ENCODE peak calls at places on chromosome 16, in ten cellular contexts. I is lower lobe of right lung; K is suprapubic skin; S is coronary artery; F is cardiac muscle cell; X is MM.1S; Z is CD4-positive, alpha-beta T cell; G is neural progenitor cell; Y is GM23338; W is hepatocyte. H is an unnamed sample.

GRCh38 chr16:72743011-72743761 is 304.7 kb downstream of the ZFHX3 start:
- DNase-seq in I (no peak), K (no peak), S (no peak), F (no peak), X (peak), Z (no peak), G (no peak), Y (no peak), W (no peak), H (no peak)

GRCh38 chr16:89052824-89053724 is 40.6 kb upstream of the ACSF3 start:
- DNase-seq in I (no peak), K (no peak), S (no peak), F (no peak), X (no peak), Z (no peak), G (no peak), Y (no peak), W (no peak), H (no peak)

GRCh38 chr16:25713785-25714570 is 22.2 kb downstream of the HS3ST4 start:
- DNase-seq in I (no peak), K (no peak), S (no peak), F (no peak), X (no peak), Z (no peak), G (no peak), Y (no peak), W (peak), H (no peak)

GRCh38 chr16:23909792-23910418 is 74.1 kb downstream of the PRKCB start:
- DNase-seq in I (no peak), K (no peak), S (no peak), F (no peak), X (no peak), Z (no peak), G (no peak), Y (no peak), W (no peak), H (no peak)

GRCh38 chr16:54699656-54700055 is 231.0 kb upstream of the IRX5 start:
- DNase-seq in I (no peak), K (no peak), S (no peak), F (no peak), X (no peak), Z (no peak), G (no peak), Y (no peak), W (no peak), H (no peak)

GRCh38 chr16:51952500-51952899 is 594.4 kb downstream of the TOX3 start:
- DNase-seq in I (no peak), K (no peak), S (no peak), F (no peak), X (no peak), Z (no peak), G (no peak), Y (no peak), W (no peak), H (no peak)

GRCh38 chr16:72042157-72042660 is 12.1 kb upstream of the HP start:
- DNase-seq in I (no peak), K (no peak), S (no peak), F (peak), X (no peak), Z (no peak), G (no peak), Y (no peak), W (no peak), H (no peak)

GRCh38 chr16:69131167-69131748 is 1.1 kb downstream of the CHTF8 start:
- DNase-seq in I (no peak), K (peak), S (no peak), F (peak), X (no peak), Z (no peak), G (peak), Y (peak), W (peak), H (no peak)

GRCh38 chr16:21184834-21185233 is 26.4 kb downstream of the LDAF1 start:
- DNase-seq in I (no peak), K (no peak), S (no peak), F (no peak), X (no peak), Z (no peak), G (no peak), Y (no peak), W (no peak), H (no peak)

GRCh38 chr16:71883193-71883848 is 661 bp downstream of the ZNF821 start:
- DNase-seq in I (peak), K (no peak), S (no peak), F (peak), X (peak), Z (peak), G (no peak), Y (peak), W (peak), H (no peak)

GRCh38 chr16:68486671-68487495 is 38.6 kb upstream of the SMPD3 start:
- DNase-seq in I (no peak), K (no peak), S (no peak), F (no peak), X (peak), Z (no peak), G (peak), Y (no peak), W (peak), H (no peak)

GRCh38 chr16:17063156-17063555 is 407.6 kb downstream of the XYLT1 start:
- DNase-seq in I (no peak), K (no peak), S (no peak), F (no peak), X (no peak), Z (no peak), G (no peak), Y (no peak), W (no peak), H (peak)

GRCh38 chr16:56812884-56813283 is 52.1 kb upstream of the SLC12A3 start:
- DNase-seq in I (no peak), K (no peak), S (no peak), F (no peak), X (no peak), Z (no peak), G (no peak), Y (no peak), W (no peak), H (no peak)

GRCh38 chr16:4664538-4665418 is 28.6 kb upstream of the NUDT16L1 start:
- DNase-seq in I (peak), K (no peak), S (no peak), F (no peak), X (peak), Z (peak), G (no peak), Y (no peak), W (no peak), H (no peak)

GRCh38 chr16:6682142-6682811 is 650.4 kb upstream of the RBFOX1 start:
- DNase-seq in I (peak), K (no peak), S (no peak), F (peak), X (peak), Z (no peak), G (peak), Y (peak), W (peak), H (no peak)

GRCh38 chr16:19431636-19432340 is 14.1 kb downstream of the TMC5 start:
- DNase-seq in I (no peak), K (no peak), S (no peak), F (no peak), X (no peak), Z (no peak), G (no peak), Y (no peak), W (peak), H (no peak)

GRCh38 chr16:20409398-20410152 is at the start of gene ACSM5:
- DNase-seq in I (no peak), K (no peak), S (no peak), F (peak), X (no peak), Z (no peak), G (no peak), Y (peak), W (peak), H (no peak)

GRCh38 chr16:26198221-26198620 is 506.5 kb downstream of the HS3ST4 start:
- DNase-seq in I (no peak), K (no peak), S (no peak), F (no peak), X (no peak), Z (no peak), G (no peak), Y (no peak), W (no peak), H (no peak)

GRCh38 chr16:88768041-88768876 is 16.8 kb downstream of the PIEZO1 start:
- DNase-seq in I (peak), K (no peak), S (no peak), F (peak), X (no peak), Z (no peak), G (peak), Y (no peak), W (peak), H (no peak)

GRCh38 chr16:69329369-69330285 is 761 bp downstream of the PDF start:
- DNase-seq in I (no peak), K (no peak), S (no peak), F (no peak), X (peak), Z (peak), G (peak), Y (peak), W (peak), H (no peak)

GRCh38 chr16:77298638-77299360 is 99.6 kb downstream of the SYCE1L start:
- DNase-seq in I (no peak), K (no peak), S (no peak), F (no peak), X (no peak), Z (no peak), G (no peak), Y (no peak), W (peak), H (no peak)

GRCh38 chr16:49620868-49621239 is 235.1 kb downstream of the ZNF423 start:
- DNase-seq in I (no peak), K (peak), S (peak), F (no peak), X (no peak), Z (no peak), G (no peak), Y (no peak), W (peak), H (no peak)

GRCh38 chr16:27718136-27718766 is 168.3 kb downstream of the KATNIP start:
- DNase-seq in I (no peak), K (no peak), S (no peak), F (no peak), X (no peak), Z (no peak), G (no peak), Y (no peak), W (no peak), H (no peak)

GRCh38 chr16:67445441-67445912 is 14.6 kb downstream of the HSD11B2 start:
- DNase-seq in I (no peak), K (no peak), S (no peak), F (no peak), X (no peak), Z (no peak), G (no peak), Y (no peak), W (no peak), H (no peak)

GRCh38 chr16:3938843-3939624 is 58.5 kb upstream of the CREBBP start:
- DNase-seq in I (peak), K (peak), S (no peak), F (peak), X (peak), Z (peak), G (peak), Y (peak), W (peak), H (no peak)

GRCh38 chr16:48299471-48299870 is 52.1 kb upstream of the ABCC11 start:
- DNase-seq in I (no peak), K (no peak), S (no peak), F (no peak), X (no peak), Z (no peak), G (no peak), Y (no peak), W (no peak), H (no peak)

GRCh38 chr16:19130852-19131808 is 17.4 kb downstream of the ITPRIPL2 start:
- DNase-seq in I (peak), K (no peak), S (no peak), F (no peak), X (no peak), Z (no peak), G (no peak), Y (peak), W (peak), H (no peak)

GRCh38 chr16:19711643-19712042 is 6.4 kb downstream of the KNOP1 start:
- DNase-seq in I (no peak), K (no peak), S (no peak), F (no peak), X (no peak), Z (no peak), G (no peak), Y (no peak), W (no peak), H (no peak)

GRCh38 chr16:51951668-51952298 is 595.2 kb downstream of the TOX3 start:
- DNase-seq in I (no peak), K (no peak), S (no peak), F (peak), X (no peak), Z (no peak), G (peak), Y (peak), W (no peak), H (no peak)

GRCh38 chr16:77579283-77579985 is 142.9 kb upstream of the NUDT7 start:
- DNase-seq in I (no peak), K (no peak), S (no peak), F (no peak), X (no peak), Z (no peak), G (no peak), Y (no peak), W (peak), H (no peak)

GRCh38 chr16:19704321-19705130 is 13.5 kb downstream of the KNOP1 start:
- DNase-seq in I (no peak), K (no peak), S (no peak), F (no peak), X (no peak), Z (no peak), G (no peak), Y (no peak), W (peak), H (no peak)

DNA sequence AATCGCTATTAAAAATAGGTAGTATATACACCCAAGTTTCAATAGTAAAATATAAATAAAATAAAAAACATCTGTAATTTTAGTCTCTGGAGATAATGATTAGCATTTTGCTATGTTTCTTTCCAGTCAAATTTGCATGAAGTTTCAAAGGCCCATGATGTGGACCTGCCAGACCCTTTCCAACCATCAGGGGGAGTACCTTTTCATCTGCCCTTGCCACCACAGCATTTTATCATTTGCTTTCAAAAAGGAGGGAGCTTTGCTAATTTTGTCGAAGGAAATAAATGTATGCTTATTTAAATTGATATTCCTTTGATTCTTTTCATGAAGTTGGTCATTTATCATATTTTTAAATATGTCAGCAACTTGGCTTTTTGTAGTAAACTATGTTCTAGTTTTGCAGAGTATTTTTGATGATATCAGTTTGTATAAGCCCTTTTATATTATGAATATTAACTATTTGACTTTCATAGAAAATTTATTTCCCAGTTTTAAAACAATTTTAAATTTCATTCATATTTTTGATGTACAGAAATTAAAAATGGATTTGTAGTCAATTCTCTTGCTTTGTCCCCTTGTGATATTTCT is 115.2 kb upstream of the NETO2 start:
- DNase-seq in I (no peak), K (no peak), S (no peak), F (peak), X (peak), Z (no peak), G (peak), Y (peak), W (no peak), H (no peak)
- TF ChIP-seq CTCF in I (peak), K (no peak), S (no peak), F (peak), X (peak), Z (peak), G (peak), Y (peak), W (peak), H (no peak)

DNA sequence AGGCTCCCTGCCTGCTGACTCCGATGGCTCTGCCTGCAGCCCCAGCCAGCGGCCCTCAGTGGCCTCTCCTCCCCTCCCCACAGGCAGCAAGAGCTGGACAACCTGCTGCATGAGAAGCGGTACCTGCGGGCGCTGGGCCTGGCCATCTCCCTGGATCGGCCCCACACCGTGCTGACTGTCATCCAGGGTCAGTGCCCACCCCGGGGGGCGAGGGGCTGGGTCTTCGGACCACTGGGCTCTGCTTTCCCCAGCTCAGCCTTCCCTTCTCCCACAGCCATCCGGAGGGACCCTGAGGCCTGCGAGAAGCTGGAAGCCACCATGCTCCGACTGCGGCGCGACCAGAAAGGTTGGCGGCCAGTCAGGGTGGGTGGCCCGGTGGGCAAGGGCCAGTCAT is 3.4 kb downstream of the NOXO1 start:
- DNase-seq in I (peak), K (no peak), S (no peak), F (no peak), X (no peak), Z (no peak), G (no peak), Y (no peak), W (no peak), H (no peak)
- H3K27ac ChIP-seq in I (no peak), K (no peak), S (no peak), F (no peak), X (no peak), Z (no peak), G (no peak), Y (no peak), W (no peak), H (no peak)

DNA sequence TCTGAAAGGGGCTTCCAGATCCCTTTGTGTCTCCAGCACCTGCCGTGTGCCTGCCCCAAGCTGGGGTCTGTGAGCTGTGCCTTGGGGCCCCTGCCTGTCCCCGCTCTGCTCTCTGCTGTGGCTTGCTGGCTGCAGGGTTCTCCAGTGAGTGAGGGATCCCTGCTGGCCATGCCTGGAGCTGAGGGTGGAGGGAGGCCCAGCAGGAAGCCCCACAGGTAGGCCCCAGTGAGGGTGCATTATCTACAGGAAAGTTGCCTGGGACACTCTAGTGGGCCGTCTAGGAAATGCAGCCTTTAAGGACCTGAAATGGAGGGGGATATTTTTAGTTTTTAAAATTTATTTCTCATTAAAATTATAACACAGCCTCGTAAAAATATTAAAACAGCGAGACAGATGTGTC is 50.9 kb downstream of the JPH3 start:
- DNase-seq in I (no peak), K (no peak), S (no peak), F (peak), X (no peak), Z (no peak), G (no peak), Y (peak), W (peak), H (no peak)
- TF ChIP-seq CTCF in I (peak), K (no peak), S (no peak), F (peak), X (peak), Z (no peak), G (peak), Y (peak), W (peak), H (no peak)

DNA sequence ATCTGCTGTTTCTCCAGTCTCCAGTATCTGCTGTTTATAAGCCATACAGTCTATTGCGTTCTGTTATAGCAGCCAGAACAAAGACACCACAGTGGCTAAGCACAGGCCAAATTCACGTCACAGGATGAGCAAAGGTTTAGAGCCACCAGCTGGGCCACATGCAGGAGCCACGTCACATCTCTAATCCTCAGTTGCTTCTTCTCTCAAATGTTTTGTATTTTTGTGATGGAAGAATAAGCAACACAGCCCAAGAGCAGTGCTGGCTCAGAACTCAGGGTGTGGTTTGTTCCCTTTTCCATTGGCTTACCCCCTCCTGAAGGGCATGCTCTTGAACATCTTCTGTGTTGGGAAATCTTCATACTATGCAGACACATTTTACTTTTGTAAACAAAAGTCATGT is 309.4 kb upstream of the CDH5 start:
- DNase-seq in I (no peak), K (no peak), S (no peak), F (no peak), X (no peak), Z (no peak), G (no peak), Y (no peak), W (no peak), H (peak)
- H3K27ac ChIP-seq in I (no peak), K (peak), S (no peak), F (no peak), X (no peak), Z (no peak), G (no peak), Y (no peak), W (peak), H (peak)

DNA sequence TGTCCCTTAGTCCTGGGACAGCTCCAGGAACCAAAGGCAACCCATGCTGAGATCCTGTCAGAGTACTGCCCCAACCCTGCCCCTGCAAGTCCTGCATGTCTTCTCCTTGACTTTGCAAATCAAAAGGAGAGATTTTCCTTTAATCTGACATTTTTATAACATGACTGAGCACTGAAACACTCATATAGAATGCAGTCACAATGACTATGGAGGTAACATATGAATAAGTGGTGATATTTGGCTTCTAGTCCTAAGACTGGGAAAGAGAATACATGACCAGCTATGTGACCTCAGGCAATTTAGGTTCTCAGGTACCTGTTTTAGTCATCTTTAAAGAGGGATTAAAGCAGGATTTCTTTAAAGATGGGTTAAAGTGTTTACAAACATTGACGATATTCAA is 941.6 kb upstream of the CDH8 start:
- DNase-seq in I (no peak), K (no peak), S (no peak), F (no peak), X (no peak), Z (no peak), G (no peak), Y (no peak), W (no peak), H (no peak)
- TF ChIP-seq CTCF in I (no peak), K (no peak), S (no peak), F (no peak), X (no peak), Z (no peak), G (no peak), Y (no peak), W (no peak), H (no peak)

DNA sequence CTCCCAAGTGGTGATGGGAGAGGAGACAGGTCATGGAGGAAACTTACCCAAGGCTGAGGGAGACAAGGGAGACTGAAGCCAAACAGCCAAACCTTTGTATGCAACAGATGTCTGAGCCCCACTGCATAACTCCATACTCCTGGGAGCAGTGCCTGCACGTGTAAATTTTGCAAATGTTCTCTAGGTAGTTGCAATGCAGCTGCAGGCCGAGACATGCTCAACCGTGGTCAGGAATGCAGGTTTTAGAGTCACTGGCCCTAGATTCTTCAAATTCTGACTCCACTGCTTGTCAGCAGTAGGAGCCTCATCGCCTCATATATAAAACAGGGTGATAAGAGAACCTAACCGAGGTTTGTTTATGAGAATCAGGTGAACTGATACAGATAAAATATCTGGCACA is 11.5 kb downstream of the DYNLRB2 start:
- DNase-seq in I (no peak), K (no peak), S (no peak), F (no peak), X (no peak), Z (no peak), G (no peak), Y (no peak), W (no peak), H (no peak)
- H3K27ac ChIP-seq in I (no peak), K (no peak), S (no peak), F (no peak), X (no peak), Z (no peak), G (no peak), Y (no peak), W (no peak), H (no peak)

H was measured in vagina.